ENCODE peak calls at places on chromosomes 16 and 17, in four cellular contexts. W is tibial nerve, H is sigmoid colon, L is stomach. Z is an unnamed sample.

GRCh38 chr17:69093279-69093789 is 32.6 kb upstream of the ABCA9 start:
- DNase-seq in W (no peak), H (no peak), L (no peak), Z (no peak)

GRCh38 chr16:74578838-74579237 is 28.1 kb downstream of the GLG1 start:
- DNase-seq in W (no peak), H (no peak), L (no peak), Z (no peak)

GRCh38 chr17:38693700-38694329 is 11.3 kb upstream of the MLLT6 start:
- DNase-seq in W (peak; percentile 89), H (peak; percentile 99), L (peak; percentile 71), Z (peak; percentile 38)

GRCh38 chr16:11672206-11673090 is 4.2 kb downstream of the SNN start:
- DNase-seq in W (no peak), H (no peak), L (no peak), Z (no peak)

GRCh38 chr17:76539631-76540271 is at the start of gene PRCD:
- DNase-seq in W (no peak), H (no peak), L (no peak), Z (no peak)

GRCh38 chr17:69997332-69997731 is 77.7 kb upstream of the KCNJ16 start:
- DNase-seq in W (no peak), H (no peak), L (no peak), Z (no peak)

GRCh38 chr16:13970708-13971422 is 50.9 kb downstream of the ERCC4 start:
- DNase-seq in W (no peak), H (no peak), L (no peak), Z (no peak)

GRCh38 chr16:14193316-14193871 is 122.3 kb downstream of the MRTFB start:
- DNase-seq in W (no peak), H (no peak), L (peak; percentile 34), Z (no peak)

GRCh38 chr16:10579965-10580918 is at the start of gene EMP2:
- DNase-seq in W (peak; percentile 69), H (peak; percentile 93), L (peak; percentile 85), Z (peak; percentile 96)

GRCh38 chr17:3894927-3895343 is 2.1 kb upstream of the CAMKK1 start:
- DNase-seq in W (no peak), H (no peak), L (peak; percentile 68), Z (peak; percentile 85)

GRCh38 chr17:49708515-49709161 is 874 bp upstream of the SLC35B1 start:
- DNase-seq in W (no peak), H (no peak), L (no peak), Z (peak; percentile 24)

GRCh38 chr17:27241346-27241946 is 52.5 kb upstream of the WSB1 start:
- DNase-seq in W (no peak), H (no peak), L (no peak), Z (no peak)

GRCh38 chr16:49937886-49938285 is 82.0 kb upstream of the ZNF423 start:
- DNase-seq in W (no peak), H (no peak), L (peak; percentile 23), Z (no peak)

GRCh38 chr16:47461598-47462266 is 601 bp downstream of the PHKB start:
- DNase-seq in W (peak; percentile 19), H (no peak), L (no peak), Z (no peak)

GRCh38 chr17:17354560-17355357 is 51.6 kb downstream of the NT5M start:
- DNase-seq in W (peak; percentile 76), H (peak; percentile 82), L (peak; percentile 77), Z (peak; percentile 78)

GRCh38 chr17:76700627-76701470 is 9.9 kb downstream of the MXRA7 start:
- DNase-seq in W (peak; percentile 54), H (peak; percentile 91), L (no peak), Z (no peak)

GRCh38 chr16:10862432-10862831 is 14.6 kb upstream of the CIITA start:
- DNase-seq in W (peak; percentile 64), H (peak; percentile 78), L (peak; percentile 90), Z (no peak)

GRCh38 chr16:58020628-58021521 is 4.7 kb upstream of the MMP15 start:
- DNase-seq in W (peak; percentile 82), H (no peak), L (peak; percentile 74), Z (no peak)

GRCh38 chr17:82148997-82149396 is 51.0 kb upstream of the FASN start:
- DNase-seq in W (no peak), H (no peak), L (no peak), Z (no peak)

GRCh38 chr17:40345161-40346034 is 19.1 kb downstream of the GJD3 start:
- DNase-seq in W (no peak), H (peak; percentile 85), L (peak; percentile 70), Z (peak; percentile 86)

GRCh38 chr17:41532947-41533570 is 5.0 kb upstream of the KRT19 start:
- DNase-seq in W (no peak), H (no peak), L (no peak), Z (peak; percentile 90)

GRCh38 chr17:50684612-50685333 is 22.9 kb downstream of the ANKRD40 start:
- DNase-seq in W (no peak), H (peak; percentile 63), L (peak; percentile 64), Z (no peak)

GRCh38 chr17:73706428-73706827 is 62.2 kb upstream of the SDK2 start:
- DNase-seq in W (no peak), H (peak; percentile 20), L (no peak), Z (no peak)

GRCh38 chr17:19979917-19980770 is 2.5 kb upstream of the AKAP10 start:
- DNase-seq in W (no peak), H (no peak), L (no peak), Z (no peak)

GRCh38 chr16:17194190-17194780 is 276.5 kb downstream of the XYLT1 start:
- DNase-seq in W (peak; percentile 37), H (peak; percentile 78), L (peak; percentile 65), Z (no peak)

GRCh38 chr17:55161935-55162555 is 102.7 kb upstream of the HLF start:
- DNase-seq in W (no peak), H (no peak), L (no peak), Z (no peak)

GRCh38 chr16:85479972-85480726 is 133.0 kb upstream of the GSE1 start:
- DNase-seq in W (no peak), H (no peak), L (peak; percentile 72), Z (peak; percentile 72)

GRCh38 chr16:22786284-22786683 is 27.7 kb upstream of the HS3ST2 start:
- DNase-seq in W (no peak), H (no peak), L (no peak), Z (no peak)

GRCh38 chr17:31738488-31738887 is 120.6 kb downstream of the COPRS start:
- DNase-seq in W (no peak), H (no peak), L (no peak), Z (no peak)
- TF ChIP-seq EP300 in W (no peak), H (no peak), L (no peak), Z (no peak)

GRCh38 chr16:67594256-67594915 is 32.1 kb downstream of the CTCF start:
- DNase-seq in W (no peak), H (no peak), L (no peak), Z (no peak)

GRCh38 chr16:67598527-67598926 is 36.2 kb downstream of the CTCF start:
- DNase-seq in W (no peak), H (no peak), L (no peak), Z (no peak)

GRCh38 chr16:67593288-67593687 is 31.0 kb downstream of the CTCF start:
- DNase-seq in W (no peak), H (no peak), L (no peak), Z (no peak)

GRCh38 chr16:67593701-67594100 is 31.4 kb downstream of the CTCF start:
- DNase-seq in W (no peak), H (no peak), L (no peak), Z (no peak)

GRCh38 chr16:67594956-67595355 is 32.6 kb downstream of the CTCF start:
- DNase-seq in W (no peak), H (no peak), L (no peak), Z (peak; percentile 30)
- H3K4me1 ChIP-seq in W (no peaks in the 10 kb centered on the region), H (no peaks in the 10 kb centered on the region), L (no peaks in the 10 kb centered on the region), Z (peaks cover 11% of the 10 kb centered on the region)

DNA sequence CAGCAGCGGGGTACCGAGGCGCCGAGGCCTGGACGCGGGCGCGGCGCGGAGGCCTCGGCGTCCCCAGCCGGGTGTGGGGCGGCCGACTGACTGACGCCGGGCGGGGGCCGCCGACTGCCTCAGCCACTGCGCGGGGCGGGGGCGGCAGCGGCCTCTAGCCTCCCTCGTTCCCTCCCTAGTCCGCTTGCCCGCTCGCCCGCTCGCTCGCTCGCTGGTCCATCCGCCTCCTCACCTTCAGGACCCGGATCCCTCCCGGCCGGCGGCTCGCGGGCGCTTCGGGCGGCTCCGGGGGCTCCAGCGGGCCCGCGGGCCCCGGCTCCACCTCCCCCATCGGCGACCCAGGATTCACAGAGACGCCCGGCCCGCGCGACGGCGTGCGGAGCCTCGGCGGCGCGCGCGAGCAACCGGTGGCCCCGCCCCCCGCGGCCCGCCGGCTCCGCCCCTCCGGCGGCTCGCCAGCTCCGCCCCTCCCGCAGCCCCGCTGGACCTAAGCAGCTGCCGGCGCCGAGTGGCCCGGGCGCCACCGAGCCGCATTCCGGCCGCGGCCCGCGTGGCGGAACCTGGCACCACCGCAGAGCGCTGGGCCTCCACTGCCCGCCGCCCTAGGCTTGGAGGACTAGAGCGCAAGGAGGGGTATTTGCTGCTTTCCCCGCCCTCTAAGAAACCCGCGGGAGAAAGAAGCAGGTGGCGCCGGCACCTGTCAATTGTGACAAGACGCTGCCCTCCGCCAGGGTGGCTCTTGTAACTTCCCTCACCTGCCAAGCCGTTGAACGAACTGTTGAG is 773 bp downstream of the PHLPP2 start:
- DNase-seq in W (peak; percentile 54), H (peak; percentile 87), L (peak; percentile 85), Z (peak; percentile 97)
- TF ChIP-seq POLR2A in W (peak; percentile 8), H (no peak), L (no peak), Z (no peak)

GRCh38 chr16:68936729-68937631 is 93.6 kb downstream of the TANGO6 start:
- DNase-seq in W (no peak), H (no peak), L (no peak), Z (no peak)
- TF ChIP-seq EP300 in W (no peak), H (no peak), L (no peak), Z (no peak)

Z was measured in upper lobe of left lung.